ENCODE peak calls at places on chromosomes 6 and 20, in four cellular contexts. S is A549, A is K562, F is HepG2. J is an unnamed sample.

GRCh38 chr6:111804627-111805235 is 68.5 kb downstream of the FYN start:
- DNase-seq in S (no peak), F (no peak), A (peak), J (peak)

GRCh38 chr20:62522748-62523396 is 47.1 kb upstream of the GATA5 start:
- DNase-seq in S (no peak), F (no peak), A (no peak), J (no peak)

GRCh38 chr6:43428874-43429273 is 1.5 kb downstream of the ABCC10 start:
- DNase-seq in A (no peak), F (no peak), S (no peak), J (no peak)

GRCh38 chr20:37777556-37777955 is 83.7 kb downstream of the CTNNBL1 start:
- DNase-seq in A (no peak), S (no peak), F (no peak), J (no peak)

GRCh38 chr6:63249875-63250482 is 38.7 kb downstream of the FKBP1C start:
- DNase-seq in S (no peak), A (no peak), F (no peak), J (no peak)

GRCh38 chr6:23414204-23414501 is 711.9 kb upstream of the NRSN1 start:
- DNase-seq in S (no peak), A (no peak), F (no peak), J (peak)

GRCh38 chr6:116450185-116450710 is 10.9 kb upstream of the CALHM6 start:
- DNase-seq in S (no peak), F (no peak), A (no peak), J (no peak)

GRCh38 chr20:63133481-63134091 is 82.3 kb downstream of the YTHDF1 start:
- DNase-seq in F (no peak), A (no peak), S (no peak), J (no peak)

GRCh38 chr6:34888874-34889555 is at the start of gene ANKS1A:
- DNase-seq in F (peak), S (peak), A (peak), J (peak)
- TF ChIP-seq EP300 in F (no peak), S (no peak), A (no peak), J (no peak)

GRCh38 chr6:7448232-7448631 is 58.6 kb downstream of the RIOK1 start:
- DNase-seq in A (no peak), F (peak), S (no peak), J (no peak)
- TF ChIP-seq JUNB in A (no peak), F (no peak), S (no peak), J (no peak)

GRCh38 chr6:134009876-134010275 is 42.5 kb downstream of the SLC2A12 start:
- DNase-seq in S (no peak), F (no peak), A (no peak), J (no peak)

GRCh38 chr6:134010400-134010799 is 42.0 kb downstream of the SLC2A12 start:
- DNase-seq in F (no peak), A (no peak), S (no peak), J (no peak)

GRCh38 chr6:134004714-134005113 is 47.7 kb downstream of the SLC2A12 start:
- DNase-seq in F (no peak), S (no peak), A (no peak), J (no peak)

GRCh38 chr6:134005824-134006223 is 46.6 kb downstream of the SLC2A12 start:
- DNase-seq in S (no peak), A (no peak), F (no peak), J (no peak)

DNA sequence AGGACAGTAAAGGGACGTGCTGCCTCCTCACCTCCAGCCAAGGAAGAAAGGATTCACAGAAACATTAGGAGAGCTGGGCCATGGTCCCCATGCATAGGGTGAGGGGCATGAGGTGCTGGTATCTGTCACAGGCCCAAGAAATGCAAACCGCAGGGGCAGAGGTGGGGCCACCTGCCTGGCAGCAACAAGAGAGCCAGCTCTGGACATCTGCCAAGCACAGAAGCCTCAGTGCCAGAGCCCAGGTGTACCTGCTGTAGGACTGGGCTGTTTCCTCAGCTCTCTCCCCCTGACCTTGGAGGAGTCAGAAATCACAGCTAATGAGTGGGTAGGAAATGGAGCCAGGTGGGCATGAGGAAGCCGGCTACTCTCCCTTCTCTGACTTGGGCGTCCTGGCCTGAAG is 45.3 kb downstream of the SLC2A12 start:
- DNase-seq in A (no peak), S (no peak), F (no peak), J (no peak)
- TF ChIP-seq EP300 in A (no peak), S (no peak), F (no peak), J (no peak)

GRCh38 chr6:132130530-132131298 is 179.5 kb upstream of the CCN2 start:
- DNase-seq in F (no peak), A (no peak), S (no peak), J (no peak)
- TF ChIP-seq JUNB in F (no peak), A (no peak), S (no peak), J (no peak)

DNA sequence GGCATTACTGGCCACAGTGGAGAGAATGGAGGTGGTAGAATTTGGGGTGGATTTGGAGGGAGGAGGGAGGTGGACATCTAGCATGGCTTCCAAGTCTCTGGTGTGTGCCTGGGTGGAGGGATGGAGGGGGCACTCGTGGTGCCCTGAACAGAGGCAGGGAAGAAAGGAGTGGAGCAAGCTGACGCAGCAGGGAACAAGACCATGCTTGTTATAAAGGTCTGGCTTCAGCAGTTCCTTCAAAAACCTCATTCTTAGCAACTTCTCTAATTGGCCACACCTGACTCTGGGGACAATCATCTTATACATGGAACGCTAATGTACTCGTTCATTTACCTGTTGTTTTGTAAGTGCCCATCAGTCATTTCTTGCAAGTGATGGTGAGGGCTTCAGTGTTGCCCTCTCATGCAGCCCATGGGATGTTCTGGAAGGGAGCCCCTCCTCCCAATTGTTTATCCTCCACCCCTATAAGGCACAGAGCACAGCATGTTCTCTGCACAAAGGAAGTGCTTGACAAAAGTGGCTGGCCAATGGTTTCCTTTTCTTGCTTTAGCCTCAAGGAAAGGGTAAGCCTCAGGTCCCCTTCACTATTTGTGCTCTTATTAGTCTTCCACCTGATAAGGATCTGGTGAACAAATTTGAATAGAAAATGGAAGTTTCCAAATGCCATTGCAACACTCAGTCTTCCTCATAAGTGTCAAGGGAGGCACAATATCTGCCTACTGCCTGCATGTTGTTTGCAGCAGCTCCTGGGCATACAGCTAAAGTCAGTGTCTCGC is 39.3 kb downstream of the GFOD1 start:
- DNase-seq in A (no peak), S (no peak), F (no peak), J (no peak)
- TF ChIP-seq EP300 in A (no peak), S (no peak), F (no peak), J (no peak)

DNA sequence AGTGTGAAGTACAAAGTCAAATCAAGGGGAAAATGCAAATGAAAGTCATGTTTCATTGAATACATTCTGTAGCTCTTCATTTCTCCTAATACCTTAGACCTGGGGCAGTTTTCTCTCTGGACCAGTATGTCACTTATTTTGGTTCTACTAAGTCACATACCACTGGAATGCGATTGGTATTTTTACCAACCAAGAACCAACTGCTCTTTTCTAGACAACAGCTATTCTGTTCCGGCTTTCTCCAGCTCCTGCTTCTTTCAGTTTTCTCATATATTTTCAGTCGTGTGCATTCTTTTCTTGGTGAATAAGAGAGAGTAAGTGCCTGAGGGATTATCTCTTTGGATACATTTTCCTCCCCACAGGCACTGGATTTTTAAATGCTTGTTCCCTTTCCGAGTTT is 39.2 kb upstream of the SPACA1 start:
- DNase-seq in A (no peak), F (no peak), S (no peak), J (no peak)
- TF ChIP-seq JUNB in A (no peak), F (no peak), S (no peak), J (no peak)

DNA sequence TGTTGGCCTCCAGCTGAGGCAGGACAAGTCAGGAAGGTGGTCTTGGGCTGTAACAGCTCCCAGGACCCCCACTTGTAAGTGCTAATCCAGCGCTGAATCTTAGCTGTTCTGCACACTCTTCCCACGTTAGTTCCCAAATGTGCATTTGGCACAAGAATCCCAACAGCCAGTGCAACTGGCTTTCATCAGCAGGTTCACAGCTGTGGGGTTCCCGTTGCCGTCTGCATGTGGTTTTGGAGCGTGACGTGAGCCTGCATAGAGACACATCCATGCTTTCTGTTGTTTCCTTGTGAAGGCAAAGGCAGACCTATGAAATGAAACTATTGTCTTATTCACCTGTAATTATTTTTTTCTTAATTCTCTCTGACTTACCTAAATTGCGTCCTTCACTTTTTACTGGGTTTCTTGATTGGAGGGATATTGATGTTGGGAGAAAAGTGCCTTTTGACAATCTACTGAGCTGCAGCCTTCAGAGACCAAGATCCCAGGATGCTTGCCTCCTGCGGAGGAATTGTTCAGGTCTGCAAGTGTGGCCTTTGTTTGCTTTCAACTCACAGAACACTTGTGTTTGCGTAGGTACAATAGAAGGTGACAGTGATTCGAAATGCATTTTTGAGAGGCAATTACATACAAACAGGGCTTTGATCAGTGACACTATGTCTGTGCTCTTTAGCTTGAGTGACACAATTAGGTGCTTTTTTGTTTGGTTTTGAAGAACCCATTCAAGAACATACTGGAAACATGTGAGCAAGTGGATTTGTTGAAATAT is 600.4 kb downstream of the QKI start:
- DNase-seq in S (no peak), F (no peak), A (no peak), J (no peak)
- TF ChIP-seq EP300 in S (no peak), F (no peak), A (no peak), J (no peak)

GRCh38 chr6:357261-357790 is 34.2 kb upstream of the IRF4 start:
- DNase-seq in F (no peak), A (no peak), S (no peak), J (no peak)
- TF ChIP-seq JUNB in F (no peak), A (no peak), S (no peak), J (no peak)

GRCh38 chr6:11364971-11365397 is 132.5 kb upstream of the NEDD9 start:
- DNase-seq in A (no peak), F (peak), S (no peak), J (no peak)
- TF ChIP-seq EP300 in A (no peak), F (no peak), S (no peak), J (no peak)